ENCODE peak calls at places on chromosomes 12 and 14, in six cellular contexts. One of them, this sample, is unnamed.

GRCh38 chr12:87596134-87596533 is 433.1 kb downstream of the C12orf50 start:
- DNase-seq in HCT116: no peak
- DNase-seq in IMR-90: no peak
- DNase-seq in MM.1S: no peak
- DNase-seq in neuronal stem cell: no peak
- DNase-seq in Karpas-422: no peak
- DNase-seq in this sample: no peak

GRCh38 chr12:54173906-54174471 is 14.8 kb downstream of the SMUG1 start:
- DNase-seq in neuronal stem cell: no peak
- DNase-seq in HCT116: no peak
- DNase-seq in MM.1S: no peak
- DNase-seq in Karpas-422: peak
- DNase-seq in IMR-90: no peak
- DNase-seq in this sample: no peak

GRCh38 chr12:4115570-4115969 is 158.0 kb upstream of the CCND2 start:
- DNase-seq in HCT116: no peak
- DNase-seq in Karpas-422: no peak
- DNase-seq in neuronal stem cell: no peak
- DNase-seq in IMR-90: no peak
- DNase-seq in MM.1S: no peak
- DNase-seq in this sample: no peak

GRCh38 chr14:50599700-50600444 is 39.9 kb downstream of the ATL1 start:
- DNase-seq in IMR-90: peak
- DNase-seq in HCT116: peak
- DNase-seq in MM.1S: peak
- DNase-seq in neuronal stem cell: peak
- DNase-seq in Karpas-422: peak
- DNase-seq in this sample: no peak

GRCh38 chr14:89767861-89768268 is 186.7 kb downstream of the EFCAB11 start:
- DNase-seq in MM.1S: peak
- DNase-seq in IMR-90: peak
- DNase-seq in HCT116: peak
- DNase-seq in Karpas-422: peak
- DNase-seq in neuronal stem cell: peak
- DNase-seq in this sample: peak

GRCh38 chr12:106145539-106146447 is 7.0 kb upstream of the NUAK1 start:
- DNase-seq in Karpas-422: no peak
- DNase-seq in HCT116: no peak
- DNase-seq in neuronal stem cell: no peak
- DNase-seq in MM.1S: no peak
- DNase-seq in IMR-90: no peak
- DNase-seq in this sample: no peak

GRCh38 chr14:38134631-38135030 is 73.1 kb upstream of the SSTR1 start:
- DNase-seq in Karpas-422: peak
- DNase-seq in MM.1S: no peak
- DNase-seq in neuronal stem cell: no peak
- DNase-seq in IMR-90: no peak
- DNase-seq in HCT116: no peak
- DNase-seq in this sample: no peak

GRCh38 chr12:50569876-50570275 is 65.1 kb downstream of the DIP2B start:
- DNase-seq in neuronal stem cell: no peak
- DNase-seq in Karpas-422: no peak
- DNase-seq in MM.1S: no peak
- DNase-seq in HCT116: no peak
- DNase-seq in IMR-90: peak
- DNase-seq in this sample: no peak

GRCh38 chr14:53538316-53538851 is 385.3 kb upstream of the DDHD1 start:
- DNase-seq in neuronal stem cell: no peak
- DNase-seq in Karpas-422: no peak
- DNase-seq in IMR-90: peak
- DNase-seq in MM.1S: no peak
- DNase-seq in HCT116: no peak
- DNase-seq in this sample: no peak

GRCh38 chr12:109433618-109434017 is 43.5 kb downstream of the KCTD10 start:
- DNase-seq in HCT116: no peak
- DNase-seq in Karpas-422: no peak
- DNase-seq in IMR-90: no peak
- DNase-seq in MM.1S: no peak
- DNase-seq in neuronal stem cell: no peak
- DNase-seq in this sample: no peak

GRCh38 chr12:29769162-29769820 is 14.5 kb downstream of the TMTC1 start:
- DNase-seq in MM.1S: no peak
- DNase-seq in HCT116: no peak
- DNase-seq in neuronal stem cell: no peak
- DNase-seq in Karpas-422: no peak
- DNase-seq in IMR-90: peak
- DNase-seq in this sample: no peak

GRCh38 chr12:94710933-94711332 is 60.6 kb upstream of the TMCC3 start:
- DNase-seq in HCT116: peak
- DNase-seq in MM.1S: peak
- DNase-seq in IMR-90: peak
- DNase-seq in neuronal stem cell: no peak
- DNase-seq in Karpas-422: peak
- DNase-seq in this sample: peak

GRCh38 chr12:95553202-95553943 is 2.1 kb upstream of the USP44 start:
- DNase-seq in HCT116: no peak
- DNase-seq in MM.1S: no peak
- DNase-seq in Karpas-422: no peak
- DNase-seq in IMR-90: no peak
- DNase-seq in neuronal stem cell: no peak
- DNase-seq in this sample: peak

GRCh38 chr12:93115198-93115601 is 186.1 kb upstream of the EEA1 start:
- DNase-seq in Karpas-422: no peak
- DNase-seq in HCT116: no peak
- DNase-seq in neuronal stem cell: no peak
- DNase-seq in MM.1S: no peak
- DNase-seq in IMR-90: no peak
- DNase-seq in this sample: no peak

GRCh38 chr12:1796515-1797010 is 23.8 kb upstream of the LRTM2 start:
- DNase-seq in MM.1S: peak
- DNase-seq in Karpas-422: peak
- DNase-seq in IMR-90: no peak
- DNase-seq in HCT116: no peak
- DNase-seq in neuronal stem cell: no peak
- DNase-seq in this sample: no peak

GRCh38 chr14:88189040-88189839 is 133.8 kb downstream of the KCNK10 start:
- DNase-seq in neuronal stem cell: peak
- DNase-seq in MM.1S: peak
- DNase-seq in Karpas-422: peak
- DNase-seq in HCT116: peak
- DNase-seq in IMR-90: peak
- DNase-seq in this sample: peak

GRCh38 chr12:75756112-75756511 is 244.7 kb upstream of the KRR1 start:
- DNase-seq in HCT116: no peak
- DNase-seq in MM.1S: no peak
- DNase-seq in neuronal stem cell: no peak
- DNase-seq in IMR-90: no peak
- DNase-seq in Karpas-422: no peak
- DNase-seq in this sample: no peak

GRCh38 chr12:58455146-58455545 is 465.2 kb downstream of the LRIG3 start:
- DNase-seq in neuronal stem cell: no peak
- DNase-seq in IMR-90: peak
- DNase-seq in MM.1S: no peak
- DNase-seq in Karpas-422: no peak
- DNase-seq in HCT116: no peak
- DNase-seq in this sample: no peak

GRCh38 chr12:74349925-74350324 is 187.7 kb upstream of the ATXN7L3B start:
- DNase-seq in MM.1S: no peak
- DNase-seq in Karpas-422: no peak
- DNase-seq in neuronal stem cell: no peak
- DNase-seq in IMR-90: no peak
- DNase-seq in HCT116: no peak
- DNase-seq in this sample: no peak

GRCh38 chr14:67704484-67705089 is 2.9 kb downstream of the RDH12 start:
- DNase-seq in Karpas-422: peak
- DNase-seq in IMR-90: peak
- DNase-seq in neuronal stem cell: peak
- DNase-seq in MM.1S: peak
- DNase-seq in HCT116: peak
- DNase-seq in this sample: peak

GRCh38 chr12:53743277-53744129 is 8.3 kb downstream of the CISTR start:
- DNase-seq in neuronal stem cell: peak
- DNase-seq in HCT116: no peak
- DNase-seq in Karpas-422: peak
- DNase-seq in IMR-90: peak
- DNase-seq in MM.1S: peak
- DNase-seq in this sample: peak

GRCh38 chr12:47361389-47362031 is 281.8 kb upstream of the AMIGO2 start:
- DNase-seq in Karpas-422: peak
- DNase-seq in HCT116: no peak
- DNase-seq in neuronal stem cell: no peak
- DNase-seq in IMR-90: no peak
- DNase-seq in MM.1S: peak
- DNase-seq in this sample: peak

GRCh38 chr12:79835377-79835843 is 99.5 kb downstream of the PPP1R12A start:
- DNase-seq in HCT116: no peak
- DNase-seq in MM.1S: no peak
- DNase-seq in IMR-90: no peak
- DNase-seq in Karpas-422: no peak
- DNase-seq in neuronal stem cell: no peak
- DNase-seq in this sample: no peak

GRCh38 chr14:61607570-61608244 is 87.6 kb upstream of the HIF1A start:
- DNase-seq in MM.1S: no peak
- DNase-seq in IMR-90: no peak
- DNase-seq in Karpas-422: peak
- DNase-seq in neuronal stem cell: no peak
- DNase-seq in HCT116: no peak
- DNase-seq in this sample: peak

GRCh38 chr12:122081697-122082221 is 3.2 kb downstream of the MLXIP start:
- DNase-seq in HCT116: no peak
- DNase-seq in Karpas-422: peak
- DNase-seq in MM.1S: peak
- DNase-seq in neuronal stem cell: no peak
- DNase-seq in IMR-90: peak
- DNase-seq in this sample: peak

GRCh38 chr12:87120440-87120839 is 864.2 kb upstream of the MGAT4C start:
- DNase-seq in IMR-90: peak
- DNase-seq in Karpas-422: no peak
- DNase-seq in HCT116: no peak
- DNase-seq in MM.1S: no peak
- DNase-seq in neuronal stem cell: no peak
- DNase-seq in this sample: no peak

GRCh38 chr12:117009759-117010158 is 89.5 kb downstream of the TESC start:
- DNase-seq in neuronal stem cell: no peak
- DNase-seq in IMR-90: no peak
- DNase-seq in Karpas-422: no peak
- DNase-seq in MM.1S: no peak
- DNase-seq in HCT116: no peak
- DNase-seq in this sample: no peak
- H3K9ac ChIP-seq in neuronal stem cell: no peak
- H3K9ac ChIP-seq in IMR-90: no peak
- H3K9ac ChIP-seq in Karpas-422: no peak
- H3K9ac ChIP-seq in MM.1S: no peak
- H3K9ac ChIP-seq in HCT116: no peak
- H3K9ac ChIP-seq in this sample: no peak

DNA sequence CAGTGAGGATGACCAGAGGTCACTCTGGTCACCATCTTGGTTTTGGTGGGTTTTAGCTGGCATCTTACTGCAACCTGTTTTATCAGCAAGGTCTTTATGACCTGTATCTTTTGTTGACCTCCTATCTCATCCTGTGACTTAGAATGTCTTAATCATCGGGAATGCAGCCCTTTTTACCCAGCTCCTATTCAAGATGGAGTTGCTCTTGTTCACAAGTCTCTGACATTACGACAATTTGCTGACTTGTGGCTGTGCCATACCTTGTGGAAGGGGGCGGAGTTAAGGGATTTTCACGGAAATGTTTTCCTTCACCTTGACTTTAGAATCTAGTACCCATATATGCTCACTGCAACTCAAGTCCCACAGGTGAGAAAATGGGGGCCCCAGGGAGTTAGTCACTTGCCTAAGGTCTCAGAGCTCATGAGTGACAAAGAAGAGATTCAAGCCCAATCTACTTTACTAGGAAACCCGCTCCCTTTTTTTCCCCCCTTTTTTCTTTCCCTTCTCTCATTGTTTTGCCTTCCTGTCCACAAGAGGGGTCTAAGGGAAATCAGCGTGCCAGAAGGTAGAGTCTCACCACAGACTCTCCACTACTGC is 2.7 kb upstream of the MAP1LC3B2 start:
- DNase-seq in neuronal stem cell: no peak
- DNase-seq in MM.1S: no peak
- DNase-seq in HCT116: no peak
- DNase-seq in IMR-90: no peak
- DNase-seq in Karpas-422: no peak
- DNase-seq in this sample: no peak
- H3K9ac ChIP-seq in neuronal stem cell: no peak
- H3K9ac ChIP-seq in MM.1S: no peak
- H3K9ac ChIP-seq in HCT116: no peak
- H3K9ac ChIP-seq in IMR-90: no peak
- H3K9ac ChIP-seq in Karpas-422: no peak
- H3K9ac ChIP-seq in this sample: no peak

GRCh38 chr14:102917056-102917385 is 5.4 kb upstream of the AMN start:
- DNase-seq in IMR-90: no peak
- DNase-seq in MM.1S: no peak
- DNase-seq in neuronal stem cell: no peak
- DNase-seq in Karpas-422: no peak
- DNase-seq in HCT116: no peak
- DNase-seq in this sample: no peak
- H3K9ac ChIP-seq in IMR-90: no peak
- H3K9ac ChIP-seq in MM.1S: no peak
- H3K9ac ChIP-seq in neuronal stem cell: peak
- H3K9ac ChIP-seq in Karpas-422: peak
- H3K9ac ChIP-seq in HCT116: no peak
- H3K9ac ChIP-seq in this sample: no peak

DNA sequence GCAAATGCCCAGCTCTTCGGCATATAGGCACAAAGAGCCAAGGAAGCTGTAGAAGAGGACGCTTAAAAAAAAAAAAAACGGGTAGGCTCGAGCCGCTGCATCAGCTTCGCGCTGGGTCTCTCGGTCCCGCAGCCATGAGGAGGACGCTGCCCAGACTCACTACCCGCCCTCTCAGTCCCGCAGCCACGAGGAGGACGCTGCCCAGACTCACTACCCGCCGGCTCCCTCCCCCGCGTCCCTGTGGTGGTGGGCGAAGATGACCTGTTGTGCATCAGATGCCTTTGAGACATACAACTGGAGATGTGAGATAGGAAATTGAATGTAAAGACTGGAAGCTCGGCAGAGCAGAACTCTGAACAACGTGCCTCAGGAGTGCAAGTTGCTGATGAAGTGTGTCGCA is 11.4 kb upstream of the SPSB2 start:
- DNase-seq in Karpas-422: no peak
- DNase-seq in IMR-90: no peak
- DNase-seq in MM.1S: no peak
- DNase-seq in neuronal stem cell: no peak
- DNase-seq in HCT116: no peak
- DNase-seq in this sample: no peak
- H3K9ac ChIP-seq in Karpas-422: no peak
- H3K9ac ChIP-seq in IMR-90: no peak
- H3K9ac ChIP-seq in MM.1S: no peak
- H3K9ac ChIP-seq in neuronal stem cell: no peak
- H3K9ac ChIP-seq in HCT116: no peak
- H3K9ac ChIP-seq in this sample: no peak

This sample was measured in DND-41.